ENCODE peak calls at places on chromosomes 2 and 18, in nine cellular contexts. O, S, Z, T, Q, I, L, C and M are unnamed samples.
A peak's percentile ranks its signal among the peaks of the same experiment; 100 is the strongest.

GRCh38 chr2:161990741-161991140 is 83.3 kb downstream of the DPP4 start:
- DNase-seq in O (no peak), S (no peak), Z (no peak), T (no peak), Q (peak; percentile 96), I (no peak), L (no peak), C (no peak), M (no peak)

GRCh38 chr2:99520813-99521212 is 31.0 kb upstream of the REV1 start:
- DNase-seq in O (no peak), S (no peak), Z (no peak), T (no peak), Q (no peak), I (no peak), L (no peak), C (no peak), M (no peak)

GRCh38 chr2:91477731-91478672 is 2786.5 kb downstream of the RPIA start:
- DNase-seq in O (peak; percentile 35), S (peak; percentile 24), Z (peak; percentile 70), T (peak; percentile 44), Q (no peak), I (no peak), L (peak; percentile 53), C (no peak), M (peak; percentile 37)

GRCh38 chr18:26458526-26459232 is 89.7 kb downstream of the KCTD1 start:
- DNase-seq in O (no peak), S (no peak), Z (no peak), T (no peak), Q (peak; percentile 80), I (no peak), L (no peak), C (no peak), M (no peak)

GRCh38 chr2:205660521-205661124 is 21.7 kb upstream of the NRP2 start:
- DNase-seq in O (no peak), S (no peak), Z (no peak), T (no peak), Q (peak; percentile 98), I (peak; percentile 13), L (no peak), C (peak; percentile 25), M (no peak)

GRCh38 chr2:65576861-65577601 is 144.6 kb upstream of the SPRED2 start:
- DNase-seq in O (no peak), S (no peak), Z (no peak), T (no peak), Q (peak; percentile 95), I (no peak), L (no peak), C (no peak), M (no peak)

GRCh38 chr2:47076586-47077441 is 78.3 kb downstream of the STPG4 start:
- DNase-seq in O (no peak), S (no peak), Z (peak; percentile 56), T (no peak), Q (peak; percentile 97), I (peak; percentile 39), L (no peak), C (no peak), M (no peak)

GRCh38 chr2:8817219-8817618 is 20.2 kb downstream of the KIDINS220 start:
- DNase-seq in O (no peak), S (no peak), Z (no peak), T (no peak), Q (no peak), I (no peak), L (no peak), C (no peak), M (no peak)

GRCh38 chr18:34121157-34121807 is 103.4 kb downstream of the NOL4 start:
- DNase-seq in O (no peak), S (no peak), Z (no peak), T (no peak), Q (no peak), I (no peak), L (no peak), C (no peak), M (no peak)

GRCh38 chr18:29523371-29523770 is 1346.4 kb upstream of the CDH2 start:
- DNase-seq in O (no peak), S (no peak), Z (no peak), T (no peak), Q (no peak), I (no peak), L (no peak), C (no peak), M (no peak)

GRCh38 chr2:65566617-65567016 is 134.2 kb upstream of the SPRED2 start:
- DNase-seq in O (no peak), S (no peak), Z (no peak), T (no peak), Q (no peak), I (no peak), L (no peak), C (no peak), M (no peak)

DNA sequence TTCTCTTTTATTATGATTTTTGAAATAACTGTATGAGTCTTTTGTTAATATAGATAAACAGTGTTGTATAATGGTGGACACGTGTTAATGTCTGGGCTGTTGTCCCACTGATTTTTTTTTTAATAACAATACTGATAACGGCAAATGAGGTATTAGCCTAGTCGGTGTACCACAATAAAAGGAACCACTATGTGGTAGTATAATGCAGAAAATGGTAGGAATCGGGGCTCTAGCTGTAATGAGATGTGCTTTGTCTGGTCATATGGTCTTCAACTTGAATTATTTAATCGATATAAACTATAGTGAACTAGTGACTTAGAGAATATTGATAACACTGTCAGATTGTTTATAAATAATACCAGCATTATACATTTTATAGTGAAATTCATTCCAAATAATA is 517.9 kb upstream of the SPHKAP start:
- DNase-seq in O (no peak), S (no peak), Z (no peak), T (no peak), Q (peak; percentile 6), I (no peak), L (no peak), C (no peak), M (no peak)
- H3K9me3 ChIP-seq in O (no peaks in the 10 kb centered on the region), S (no peaks in the 10 kb centered on the region), Z (no peaks in the 10 kb centered on the region), T (no peaks in the 10 kb centered on the region), Q (peaks cover 3% of the 10 kb centered on the region), I (no peaks in the 10 kb centered on the region), L (no peaks in the 10 kb centered on the region), C (no peaks in the 10 kb centered on the region), M (no peaks in the 10 kb centered on the region)

DNA sequence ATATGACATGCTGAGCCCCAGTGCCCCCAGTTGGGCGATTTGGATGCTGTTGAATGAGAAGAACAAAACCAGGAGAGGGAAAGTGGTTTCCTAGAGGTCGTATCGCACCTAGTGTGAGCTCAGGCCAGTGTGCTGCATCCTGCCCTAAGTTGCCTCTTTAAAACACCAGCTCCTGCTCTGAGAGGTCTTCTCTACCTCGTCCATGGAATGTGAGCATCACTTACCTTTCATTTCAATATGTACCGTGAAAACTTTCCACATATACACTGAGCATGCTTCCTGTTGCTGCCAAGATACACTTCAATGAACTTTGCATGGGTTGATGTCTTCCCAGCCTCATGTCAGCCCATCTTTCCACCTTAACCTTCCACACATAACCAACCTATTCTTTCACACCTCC is 55.6 kb downstream of the MYT1L start:
- DNase-seq in O (no peak), S (no peak), Z (no peak), T (no peak), Q (no peak), I (no peak), L (no peak), C (no peak), M (no peak)
- H3K9me3 ChIP-seq in O (no peaks in the 10 kb centered on the region), S (no peaks in the 10 kb centered on the region), Z (no peaks in the 10 kb centered on the region), T (no peaks in the 10 kb centered on the region), Q (peaks cover 38% of the 10 kb centered on the region), I (no peaks in the 10 kb centered on the region), L (no peaks in the 10 kb centered on the region), C (no peaks in the 10 kb centered on the region), M (no peaks in the 10 kb centered on the region)

GRCh38 chr2:119856469-119856901 is 96.8 kb downstream of the PTPN4 start:
- DNase-seq in O (no peak), S (no peak), Z (no peak), T (no peak), Q (no peak), I (no peak), L (no peak), C (no peak), M (no peak)
- H3K9me3 ChIP-seq in O (peaks cover 14% of the 10 kb centered on the region), S (peaks cover 8% of the 10 kb centered on the region), Z (peaks cover 2% of the 10 kb centered on the region), T (no peaks in the 10 kb centered on the region), Q (peaks cover 4% of the 10 kb centered on the region), I (peaks cover 17% of the 10 kb centered on the region), L (peaks cover 16% of the 10 kb centered on the region), C (no peaks in the 10 kb centered on the region), M (peaks cover 10% of the 10 kb centered on the region)

GRCh38 chr2:77831878-77832277 is 309.7 kb upstream of the LRRTM4 start:
- DNase-seq in O (no peak), S (no peak), Z (no peak), T (no peak), Q (no peak), I (no peak), L (no peak), C (no peak), M (no peak)
- H3K9me3 ChIP-seq in O (peaks cover 14% of the 10 kb centered on the region), S (no peaks in the 10 kb centered on the region), Z (no peaks in the 10 kb centered on the region), T (no peaks in the 10 kb centered on the region), Q (peaks cover 18% of the 10 kb centered on the region), I (no peaks in the 10 kb centered on the region), L (no peaks in the 10 kb centered on the region), C (no peaks in the 10 kb centered on the region), M (no peaks in the 10 kb centered on the region)

GRCh38 chr2:112830469-112830868 is 6.1 kb downstream of the IL1B start:
- DNase-seq in O (no peak), S (no peak), Z (no peak), T (no peak), Q (no peak), I (no peak), L (no peak), C (no peak), M (no peak)
- H3K9me3 ChIP-seq in O (no peaks in the 10 kb centered on the region), S (no peaks in the 10 kb centered on the region), Z (no peaks in the 10 kb centered on the region), T (no peaks in the 10 kb centered on the region), Q (no peaks in the 10 kb centered on the region), I (no peaks in the 10 kb centered on the region), L (no peaks in the 10 kb centered on the region), C (no peaks in the 10 kb centered on the region), M (no peaks in the 10 kb centered on the region)

GRCh38 chr2:234145057-234145456 is 94.6 kb downstream of the SPP2 start:
- DNase-seq in O (no peak), S (no peak), Z (no peak), T (no peak), Q (no peak), I (no peak), L (no peak), C (no peak), M (no peak)
- H3K9me3 ChIP-seq in O (peaks cover 6% of the 10 kb centered on the region), S (no peaks in the 10 kb centered on the region), Z (no peaks in the 10 kb centered on the region), T (no peaks in the 10 kb centered on the region), Q (peaks cover 13% of the 10 kb centered on the region), I (no peaks in the 10 kb centered on the region), L (no peaks in the 10 kb centered on the region), C (no peaks in the 10 kb centered on the region), M (no peaks in the 10 kb centered on the region)

DNA sequence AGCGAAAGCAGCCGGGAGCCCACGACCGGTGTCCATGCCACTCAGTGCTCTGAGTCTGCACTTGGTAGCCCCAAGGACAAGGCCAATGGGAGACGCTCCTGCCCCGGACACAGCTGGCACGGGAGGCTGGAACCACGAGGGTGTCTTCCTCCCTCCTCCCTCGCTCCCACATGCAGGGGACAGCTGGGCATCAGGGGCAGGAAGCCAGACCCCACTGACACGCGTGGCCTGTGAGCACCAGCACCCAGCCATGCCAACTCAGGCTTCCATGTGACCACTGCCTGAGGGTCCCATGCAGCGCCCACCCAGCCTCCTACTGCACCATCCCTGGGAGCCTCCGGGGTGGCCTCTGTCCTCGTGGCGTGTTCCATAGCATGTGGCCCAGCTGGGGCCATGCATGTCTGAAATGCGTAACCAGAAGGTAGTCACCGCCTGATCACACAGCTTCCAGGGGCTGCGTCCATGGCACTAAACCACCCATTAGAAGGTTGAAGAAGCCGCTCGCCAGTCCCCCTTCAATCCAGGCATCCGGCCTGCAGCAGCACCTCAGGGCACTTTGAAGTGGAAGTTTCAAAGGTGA is 323.2 kb upstream of the SALL3 start:
- DNase-seq in O (no peak), S (no peak), Z (no peak), T (no peak), Q (no peak), I (no peak), L (no peak), C (no peak), M (no peak)
- H3K9me3 ChIP-seq in O (no peaks in the 10 kb centered on the region), S (no peaks in the 10 kb centered on the region), Z (no peaks in the 10 kb centered on the region), T (no peaks in the 10 kb centered on the region), Q (peaks cover 53% of the 10 kb centered on the region), I (peaks cover 6% of the 10 kb centered on the region), L (no peaks in the 10 kb centered on the region), C (no peaks in the 10 kb centered on the region), M (no peaks in the 10 kb centered on the region)